ENCODE peak calls at places on chromosomes 5 and 9, in six cellular contexts. Y is lower leg skin, U is fibroblast of lung, Z is foreskin fibroblast, W is fibroblast of the aortic adventitia, P is spleen. S is an unnamed sample.
A peak's percentile ranks its signal among the peaks of the same experiment; 100 is the strongest.

GRCh38 chr5:177404641-177405134 is 4.2 kb upstream of the PFN3 start:
- DNase-seq in P (no peak), U (no peak), Y (no peak), Z (peak; percentile 9), W (no peak), S (no peak)

GRCh38 chr9:17003576-17004240 is 131.1 kb upstream of the CNTLN start:
- DNase-seq in U (peak; percentile 67), W (peak; percentile 81), P (no peak), Z (peak; percentile 87), Y (no peak), S (no peak)

GRCh38 chr5:100898504-100899346 is 4.4 kb downstream of the ST8SIA4 start:
- DNase-seq in W (no peak), U (no peak), Y (no peak), Z (no peak), P (no peak), S (no peak)

GRCh38 chr9:130772185-130772584 is 62.9 kb upstream of the ABL1 start:
- DNase-seq in W (no peak), U (no peak), Z (no peak), Y (no peak), P (no peak), S (no peak)

GRCh38 chr5:23704176-23704855 is 196.9 kb downstream of the PRDM9 start:
- DNase-seq in P (no peak), Y (no peak), Z (no peak), W (no peak), U (no peak), S (peak; percentile 24)

GRCh38 chr5:53069626-53070025 is 39.9 kb downstream of the MOCS2 start:
- DNase-seq in U (peak; percentile 94), P (no peak), W (peak; percentile 80), Y (no peak), Z (no peak), S (no peak)

GRCh38 chr9:111231801-111232580 is 98.0 kb downstream of the OR2K2 start:
- DNase-seq in U (no peak), Y (no peak), W (no peak), Z (no peak), P (no peak), S (no peak)

GRCh38 chr5:115558388-115558956 is 13.9 kb upstream of the FEM1C start:
- DNase-seq in W (peak; percentile 35), U (no peak), Z (peak; percentile 81), Y (no peak), P (no peak), S (no peak)

GRCh38 chr5:81552844-81553569 is 159.1 kb upstream of the ACOT12 start:
- DNase-seq in Y (no peak), P (no peak), U (peak; percentile 17), Z (no peak), W (no peak), S (no peak)

GRCh38 chr9:28518439-28518838 is 945.2 kb upstream of the C9orf72 start:
- DNase-seq in P (no peak), Y (no peak), W (no peak), U (no peak), Z (no peak), S (no peak)

GRCh38 chr5:134174841-134175839 is 1.6 kb downstream of the SKP1 start:
- DNase-seq in Y (no peak), Z (peak; percentile 53), W (peak; percentile 71), U (peak; percentile 63), P (no peak), S (no peak)

GRCh38 chr5:77449277-77449676 is 42.8 kb downstream of the WDR41 start:
- DNase-seq in Y (no peak), U (no peak), P (no peak), W (no peak), Z (no peak), S (no peak)

GRCh38 chr9:113541019-113541900 is 77.7 kb downstream of the RGS3 start:
- DNase-seq in P (peak; percentile 64), Z (peak; percentile 33), Y (no peak), W (peak; percentile 69), U (peak; percentile 59), S (no peak)

GRCh38 chr5:71693828-71694427 is 25.1 kb upstream of the CARTPT start:
- DNase-seq in Y (no peak), U (no peak), P (no peak), W (no peak), Z (no peak), S (no peak)

GRCh38 chr9:101369286-101369685 is 15.5 kb downstream of the BAAT start:
- DNase-seq in Z (no peak), W (peak; percentile 41), P (no peak), Y (no peak), U (peak; percentile 86), S (peak; percentile 10)

GRCh38 chr9:112694910-112695555 is 22.9 kb downstream of the INIP start:
- DNase-seq in Z (no peak), Y (no peak), U (no peak), W (no peak), P (no peak), S (no peak)

GRCh38 chr9:125438506-125439433 is 177.1 kb downstream of the GAPVD1 start:
- DNase-seq in Y (peak; percentile 64), W (no peak), Z (no peak), U (no peak), P (no peak), S (no peak)

GRCh38 chr9:123282343-123283047 is 14.1 kb upstream of the STRBP start:
- DNase-seq in Z (no peak), Y (peak; percentile 74), U (peak; percentile 18), W (no peak), P (no peak), S (no peak)

GRCh38 chr9:129994947-129995346 is 48.0 kb downstream of the FNBP1 start:
- DNase-seq in U (no peak), W (no peak), Y (no peak), Z (peak; percentile 17), P (no peak), S (no peak)

GRCh38 chr5:10934789-10935355 is 173.8 kb upstream of the DAP start:
- DNase-seq in Z (no peak), Y (no peak), U (no peak), P (no peak), W (no peak), S (no peak)

GRCh38 chr5:167565555-167565954 is 725.9 kb upstream of the WWC1 start:
- DNase-seq in U (no peak), Z (peak; percentile 37), P (no peak), W (peak; percentile 35), Y (no peak), S (no peak)

DNA sequence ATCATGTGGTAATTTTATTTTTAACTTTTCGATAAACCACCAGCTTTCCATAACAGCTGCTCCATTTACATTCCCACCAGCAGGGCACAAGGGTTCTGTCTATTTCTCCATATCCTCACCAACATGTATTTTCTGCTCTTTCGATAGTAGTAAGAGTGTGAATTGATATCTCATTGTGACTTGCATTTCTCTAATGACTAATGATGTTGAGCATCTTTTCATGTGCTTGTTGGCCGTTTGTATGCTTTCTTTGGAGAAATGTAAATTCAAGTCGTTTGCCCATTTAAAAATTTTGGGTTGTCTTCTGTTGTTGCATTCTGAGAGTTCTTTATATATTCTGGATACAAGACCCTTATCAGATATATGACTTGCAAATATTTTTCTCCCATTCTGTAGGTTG is 45.9 kb downstream of the PSD2 start:
- DNase-seq in Y (no peak), W (no peak), Z (peak; percentile 16), U (no peak), P (no peak), S (no peak)
- TF ChIP-seq CTCF in Y (no peak), W (peak; percentile 18), Z (no peak), U (no peak), P (no peak), S (peak; percentile 17)

DNA sequence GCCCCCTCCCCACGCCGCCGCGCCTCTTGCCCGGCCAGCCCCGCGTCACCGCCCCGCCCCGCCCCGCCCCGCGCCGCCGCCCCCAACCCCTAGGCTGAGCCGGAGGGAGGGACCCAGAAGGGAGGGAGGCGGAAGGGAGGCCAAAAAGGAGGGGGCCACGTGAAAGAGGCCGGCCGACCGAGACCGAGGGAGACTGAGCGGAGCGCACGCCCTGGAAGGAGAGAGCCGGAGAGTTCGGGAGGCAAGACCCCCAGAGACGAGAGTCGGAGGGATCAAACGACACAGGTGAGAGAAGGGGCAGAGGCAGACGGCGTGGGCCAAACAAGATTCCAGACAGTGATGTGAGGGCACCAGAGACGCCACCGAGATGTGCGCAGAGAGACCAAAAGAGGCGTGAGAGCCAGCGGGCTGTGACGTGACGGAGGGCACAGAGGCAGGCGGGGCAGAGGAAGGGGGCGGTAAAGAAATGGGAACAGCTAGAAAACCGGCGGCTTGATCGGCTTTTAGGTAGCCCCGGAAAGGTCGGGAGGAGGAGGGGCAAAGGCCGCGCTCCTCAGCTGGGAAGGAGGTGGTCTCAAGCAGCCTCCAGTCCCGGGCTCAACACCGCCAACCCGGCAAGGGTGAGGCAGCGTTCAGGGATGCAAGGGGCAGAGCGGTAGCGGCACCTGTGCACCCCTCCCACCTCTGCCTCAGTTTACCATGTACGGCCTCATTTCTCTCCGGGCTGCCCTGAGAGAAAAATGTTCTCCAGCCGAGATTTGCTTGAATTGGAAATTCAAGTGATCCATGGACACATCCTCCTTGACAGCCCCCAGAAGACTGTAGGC is 414 bp upstream of the BARX1 start:
- DNase-seq in P (no peak), Y (no peak), Z (no peak), W (no peak), U (no peak), S (no peak)
- H3K4me3 ChIP-seq in P (peak overlapping the region; percentile 23), Y (no peak overlapping the region), Z (no peak overlapping the region), W (no peak overlapping the region), U (no peak overlapping the region), S (peak overlapping the region; percentile 8)

GRCh38 chr9:89942643-89943042 is 337.8 kb downstream of the GADD45G start:
- DNase-seq in P (no peak), Y (peak; percentile 65), W (no peak), U (no peak), Z (no peak), S (no peak)

GRCh38 chr9:89943309-89943708 is 338.5 kb downstream of the GADD45G start:
- DNase-seq in P (no peak), W (no peak), Z (no peak), U (no peak), Y (peak; percentile 48), S (no peak)

GRCh38 chr9:89943728-89944127 is 338.9 kb downstream of the GADD45G start:
- DNase-seq in U (no peak), Z (no peak), P (no peak), Y (no peak), W (no peak), S (no peak)

GRCh38 chr9:89946741-89947140 is 341.9 kb downstream of the GADD45G start:
- DNase-seq in U (no peak), P (no peak), Y (no peak), Z (no peak), W (no peak), S (no peak)

GRCh38 chr9:89945133-89945532 is 340.3 kb downstream of the GADD45G start:
- DNase-seq in Z (no peak), Y (peak; percentile 28), U (no peak), W (no peak), P (no peak), S (no peak)
- TF ChIP-seq CTCF in Z (no peak), Y (no peak), U (no peak), W (no peak), P (no peak), S (peak; percentile 37)

GRCh38 chr9:13181652-13182051 is 97.8 kb downstream of the MPDZ start:
- DNase-seq in W (no peak), P (no peak), U (peak; percentile 50), Y (no peak), Z (peak; percentile 10), S (peak; percentile 3)

GRCh38 chr9:13190040-13190439 is 89.5 kb downstream of the MPDZ start:
- DNase-seq in Y (no peak), Z (no peak), W (no peak), U (no peak), P (no peak), S (no peak)

GRCh38 chr9:13186091-13186490 is 93.4 kb downstream of the MPDZ start:
- DNase-seq in Z (no peak), P (no peak), U (peak; percentile 50), W (peak; percentile 22), Y (no peak), S (no peak)

GRCh38 chr9:13189362-13189761 is 90.1 kb downstream of the MPDZ start:
- DNase-seq in U (no peak), Z (no peak), P (no peak), Y (no peak), W (peak; percentile 17), S (no peak)

GRCh38 chr9:13186774-13187173 is 92.7 kb downstream of the MPDZ start:
- DNase-seq in U (no peak), P (no peak), Y (no peak), Z (no peak), W (peak; percentile 14), S (no peak)
- H3K4me3 ChIP-seq in U (no peak overlapping the region), P (no peak overlapping the region), Y (no peak overlapping the region), Z (no peak overlapping the region), W (peak overlapping the region; percentile 28), S (no peak overlapping the region)

S was measured in retinal pigment epithelial cell.